ENCODE peak calls at places on chromosome 2, in nine cellular contexts. G is fibroblast of pulmonary artery, X is mucosa of descending colon, U is esophagus squamous epithelium, P is tibial nerve, B is neural progenitor cell, Q is adrenal gland, S is cardiac muscle cell, H is pancreas. C is an unnamed sample.

GRCh38 chr2:223758131-223758840 is 79.1 kb downstream of the AP1S3 start:
- DNase-seq in U (no peak), B (no peak), H (no peak), Q (no peak), P (no peak), S (no peak), G (no peak), X (no peak), C (no peak)

GRCh38 chr2:36562245-36562644 is 35.7 kb downstream of the FEZ2 start:
- DNase-seq in X (no peak), G (peak; percentile 77), H (no peak), P (no peak), B (no peak), U (no peak), S (no peak), Q (no peak), C (no peak)

GRCh38 chr2:124316875-124317605 is 292.0 kb downstream of the CNTNAP5 start:
- DNase-seq in B (no peak), H (no peak), Q (no peak), X (no peak), P (no peak), U (no peak), G (peak; percentile 17), S (no peak), C (no peak)

GRCh38 chr2:23637011-23637778 is 252.2 kb downstream of the KLHL29 start:
- DNase-seq in B (peak; percentile 77), X (peak; percentile 8), H (no peak), U (no peak), S (no peak), P (peak; percentile 24), Q (peak; percentile 30), G (peak; percentile 86), C (no peak)

GRCh38 chr2:239266779-239267410 is 133.9 kb downstream of the HDAC4 start:
- DNase-seq in G (no peak), X (no peak), B (no peak), H (no peak), Q (no peak), U (no peak), S (no peak), P (no peak), C (no peak)

GRCh38 chr2:26274058-26274613 is 29.4 kb downstream of the HADHB start:
- DNase-seq in U (no peak), G (peak; percentile 99), B (no peak), X (no peak), P (peak; percentile 87), S (no peak), Q (peak; percentile 78), H (peak; percentile 92), C (peak; percentile 50)

GRCh38 chr2:181573140-181573736 is 83.7 kb downstream of the CERKL start:
- DNase-seq in H (no peak), Q (no peak), U (no peak), P (no peak), S (peak; percentile 36), X (no peak), G (peak; percentile 58), B (peak; percentile 51), C (no peak)

GRCh38 chr2:170215019-170215418 is 37.1 kb downstream of the MYO3B start:
- DNase-seq in U (no peak), X (no peak), S (no peak), H (no peak), G (no peak), B (no peak), Q (no peak), P (no peak), C (no peak)

GRCh38 chr2:220936641-220937197 is 635.4 kb downstream of the EPHA4 start:
- DNase-seq in Q (no peak), P (no peak), U (no peak), B (peak; percentile 20), H (no peak), S (no peak), X (no peak), G (no peak), C (no peak)

GRCh38 chr2:233803292-233803911 is 25.3 kb downstream of the MROH2A start:
- DNase-seq in S (no peak), U (no peak), X (no peak), H (no peak), B (no peak), Q (no peak), G (no peak), P (no peak), C (no peak)

GRCh38 chr2:117935436-117935835 is 78.4 kb downstream of the CCDC93 start:
- DNase-seq in H (no peak), U (no peak), Q (peak; percentile 39), P (no peak), X (no peak), S (no peak), G (no peak), B (peak; percentile 47), C (no peak)

GRCh38 chr2:216545359-216545758 is 46.7 kb downstream of the RPL37A start:
- DNase-seq in U (no peak), G (no peak), Q (no peak), H (no peak), B (no peak), S (no peak), P (no peak), X (no peak), C (no peak)

GRCh38 chr2:73965053-73965452 is 19.7 kb upstream of the TET3 start:
- DNase-seq in Q (no peak), P (no peak), B (no peak), H (no peak), G (no peak), S (no peak), U (no peak), X (no peak), C (no peak)

GRCh38 chr2:105373344-105373781 is 25.5 kb downstream of the FHL2 start:
- DNase-seq in X (no peak), G (peak; percentile 37), P (peak; percentile 55), H (no peak), B (no peak), U (no peak), Q (peak; percentile 60), S (no peak), C (no peak)

GRCh38 chr2:237205111-237205541 is 119.4 kb downstream of the COPS8 start:
- DNase-seq in S (no peak), Q (no peak), G (peak; percentile 60), X (no peak), U (no peak), P (no peak), H (no peak), B (no peak), C (no peak)

GRCh38 chr2:130807659-130808385 is 28.9 kb upstream of the ARHGEF4 start:
- DNase-seq in U (no peak), H (no peak), G (no peak), X (no peak), S (no peak), P (no peak), B (no peak), Q (no peak), C (no peak)

GRCh38 chr2:70243804-70244584 is 4.4 kb downstream of the TIA1 start:
- DNase-seq in X (no peak), H (no peak), B (no peak), P (no peak), S (no peak), Q (no peak), G (no peak), U (no peak), C (no peak)

GRCh38 chr2:23904692-23905091 is 22.2 kb downstream of the ATAD2B start:
- DNase-seq in B (no peak), U (no peak), Q (no peak), X (no peak), S (no peak), P (no peak), H (no peak), G (peak; percentile 47), C (no peak)

DNA sequence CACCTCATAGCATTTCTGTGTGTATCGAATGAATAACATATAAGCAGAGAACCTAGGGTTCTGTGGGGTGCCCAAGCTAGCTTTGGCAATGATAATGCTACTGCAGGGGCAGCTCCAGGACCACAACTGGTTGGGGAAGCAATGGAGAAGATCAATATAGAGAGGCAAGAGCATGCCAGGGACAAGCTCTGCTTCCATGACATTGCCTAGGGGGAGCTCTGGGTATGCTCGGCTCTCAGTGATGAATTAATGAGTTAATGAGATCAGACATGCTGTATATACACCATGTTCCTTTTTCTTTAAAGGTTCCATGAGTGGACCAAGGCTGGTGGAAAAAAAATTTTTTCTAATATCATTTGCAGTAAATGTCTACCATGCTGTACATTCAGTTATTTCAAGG is 618.4 kb downstream of the BCL11A start:
- DNase-seq in X (no peak), P (no peak), G (no peak), S (no peak), H (no peak), B (no peak), U (no peak), Q (no peak), C (no peak)
- TF ChIP-seq CTCF in X (no peak), P (no peak), G (no peak), S (no peak), H (no peak), B (peak; percentile 22), U (no peak), Q (no peak), C (no peak)

DNA sequence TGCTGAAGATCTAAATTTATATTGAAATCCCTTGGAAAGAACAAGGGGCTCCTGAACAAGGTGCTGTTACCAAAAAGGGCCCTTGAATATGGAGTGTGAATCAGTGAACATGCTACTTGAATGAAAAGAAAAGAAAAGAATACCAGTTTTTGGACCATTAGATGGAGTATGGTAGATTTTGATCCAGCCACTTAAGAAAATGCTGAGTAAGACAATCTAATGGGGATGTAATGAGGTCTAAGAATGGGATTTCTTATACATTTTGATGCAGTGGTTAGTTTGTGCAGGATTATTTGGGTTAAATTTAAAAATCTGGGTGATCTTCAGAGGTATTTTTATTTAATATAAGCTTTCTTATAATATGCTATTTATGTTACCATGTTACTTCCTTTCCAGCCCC is 2003.0 kb upstream of the LRRTM1 start:
- DNase-seq in Q (no peak), P (no peak), U (no peak), H (no peak), S (no peak), X (no peak), B (no peak), G (no peak), C (no peak)
- TF ChIP-seq CTCF in Q (no peak), P (no peak), U (no peak), H (no peak), S (no peak), X (no peak), B (no peak), G (no peak), C (no peak)

GRCh38 chr2:161017780-161018440 is 142.3 kb upstream of the TANK start:
- DNase-seq in X (no peak), U (no peak), G (no peak), P (no peak), B (no peak), S (peak; percentile 34), Q (peak; percentile 16), H (no peak), C (no peak)
- TF ChIP-seq CTCF in X (no peak), U (no peak), G (no peak), P (no peak), B (no peak), S (no peak), Q (no peak), H (no peak), C (no peak)

DNA sequence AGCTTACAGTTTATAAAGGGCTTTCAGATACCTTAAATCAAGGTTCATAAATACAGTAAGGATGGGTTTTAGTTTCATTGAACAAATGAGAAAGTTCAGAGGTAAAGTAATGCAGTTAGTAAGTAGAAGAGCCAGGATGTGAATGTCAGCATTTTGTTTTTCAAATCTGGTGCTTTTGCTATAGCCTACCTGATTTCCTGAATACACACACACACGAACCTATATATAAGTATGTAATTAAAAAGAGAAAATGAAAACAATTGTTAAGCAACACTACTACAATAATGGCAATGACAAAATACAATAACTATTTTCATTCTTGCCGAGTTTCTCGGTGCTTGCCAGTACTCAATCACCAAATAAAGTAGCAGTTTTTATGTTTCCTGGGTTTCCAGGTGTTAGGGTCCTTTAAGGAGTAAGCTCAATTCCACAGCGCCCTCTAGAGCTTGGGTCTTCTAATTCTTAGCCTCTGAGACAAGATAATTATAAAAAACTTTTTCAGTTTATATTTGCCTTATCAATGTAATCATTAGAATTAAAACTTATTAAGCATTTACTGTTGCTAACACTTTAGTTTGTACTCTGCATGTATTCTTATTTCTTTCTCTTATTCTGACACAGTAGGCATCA is 512.9 kb upstream of the ACVR2A start:
- DNase-seq in G (peak; percentile 53), X (no peak), H (no peak), Q (no peak), U (no peak), B (peak; percentile 73), S (peak; percentile 60), P (peak; percentile 16), C (no peak)
- TF ChIP-seq CTCF in G (peak; percentile 57), X (no peak), H (no peak), Q (peak; percentile 18), U (peak; percentile 45), B (peak; percentile 80), S (peak; percentile 61), P (no peak), C (no peak)